ENCODE peak calls at places on chromosomes 3 and 15, in eight cellular contexts. I is breast epithelium, M is thoracic aorta, S is RWPE1, R is BJ, P is GM13977, X is glutamatergic neuron, T is Calu3. N is an unnamed sample.

GRCh38 chr15:33516563-33516962 is 205.8 kb downstream of the RYR3 start:
- DNase-seq in R (no peak), S (no peak), P (no peak), I (no peak), T (no peak), M (no peak), X (no peak), N (no peak)

GRCh38 chr15:59222906-59223579 is 16.4 kb downstream of the LDHAL6B start:
- DNase-seq in S (no peak), T (no peak), R (no peak), M (no peak), X (no peak), P (no peak), I (no peak), N (no peak)

GRCh38 chr3:24683511-24684384 is 189.1 kb upstream of the THRB start:
- DNase-seq in R (no peak), S (peak; percentile 34), M (no peak), X (no peak), T (peak; percentile 35), I (no peak), P (peak; percentile 4), N (no peak)

GRCh38 chr15:44775923-44776322 is 39.6 kb downstream of the TRIM69 start:
- DNase-seq in T (no peak), P (no peak), R (no peak), S (peak; percentile 18), M (no peak), X (peak; percentile 42), I (no peak), N (no peak)

GRCh38 chr15:75718326-75718725 is 5.7 kb upstream of the CSPG4 start:
- DNase-seq in S (no peak), P (no peak), I (no peak), M (no peak), X (no peak), R (peak; percentile 67), T (peak; percentile 47), N (peak; percentile 67)

GRCh38 chr3:36418296-36418695 is 38.0 kb downstream of the STAC start:
- DNase-seq in M (no peak), T (no peak), S (no peak), I (no peak), R (no peak), X (no peak), P (no peak), N (no peak)

GRCh38 chr15:39030291-39031070 is 465.9 kb upstream of the RASGRP1 start:
- DNase-seq in S (no peak), M (no peak), R (peak; percentile 27), T (no peak), X (no peak), I (no peak), P (no peak), N (no peak)

GRCh38 chr15:77844798-77845446 is 212.2 kb upstream of the LINGO1 start:
- DNase-seq in R (no peak), I (no peak), P (no peak), X (no peak), S (no peak), T (no peak), M (no peak), N (no peak)

GRCh38 chr3:19147905-19148767 is at the start of gene KCNH8:
- DNase-seq in M (no peak), T (peak; percentile 61), I (peak; percentile 60), X (peak; percentile 73), R (no peak), P (peak; percentile 32), S (no peak), N (no peak)

GRCh38 chr3:159872374-159873109 is 116.1 kb upstream of the IL12A start:
- DNase-seq in I (no peak), R (peak; percentile 55), T (peak; percentile 38), S (peak; percentile 92), M (no peak), X (no peak), P (no peak), N (no peak)

DNA sequence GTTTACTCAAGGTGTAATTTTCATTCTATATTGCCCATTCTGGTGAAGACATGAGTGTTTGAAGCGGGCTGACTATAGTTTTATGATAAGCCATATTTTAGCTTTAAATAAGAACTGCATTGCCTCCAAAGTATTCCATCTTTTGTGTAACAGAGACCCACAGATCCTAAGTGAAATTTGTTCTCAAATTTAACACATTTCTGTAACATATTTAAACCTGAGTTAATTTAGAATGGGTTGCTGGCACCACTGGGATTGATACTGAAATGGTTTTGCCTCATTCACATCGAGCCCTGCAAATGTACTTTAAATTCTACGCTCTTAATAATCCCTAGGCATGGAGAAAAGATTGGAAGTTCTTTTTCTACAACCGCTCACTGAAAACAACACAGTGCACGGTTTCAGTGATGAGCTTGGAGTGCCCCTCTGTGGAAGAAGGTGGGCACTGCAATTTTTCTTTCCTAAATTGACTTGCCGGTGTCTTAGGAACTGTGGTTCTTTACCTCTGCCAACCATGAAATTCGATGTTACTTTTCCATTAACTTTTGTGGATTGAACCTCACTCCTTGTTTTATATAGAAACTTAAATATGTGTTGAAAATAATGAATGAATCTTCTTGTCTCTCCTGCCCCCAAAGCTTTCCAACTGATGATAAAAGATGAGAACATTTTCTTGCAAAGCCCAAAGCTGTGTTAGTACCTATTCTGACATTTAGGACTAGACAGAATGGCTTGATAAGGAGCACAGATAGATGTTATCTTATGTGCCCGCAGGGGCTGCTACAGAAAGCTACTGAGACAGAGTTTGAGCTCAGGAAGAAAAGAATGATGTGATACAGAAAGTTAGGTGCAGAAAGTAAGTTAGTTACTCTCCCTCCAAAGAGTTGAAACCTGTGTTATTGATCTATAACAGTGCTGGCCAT is 109.7 kb upstream of the ATP11B start:
- DNase-seq in T (peak; percentile 88), M (no peak), X (peak; percentile 72), R (peak; percentile 15), P (peak; percentile 77), I (peak; percentile 24), S (peak; percentile 73), N (no peak)
- TF ChIP-seq CTCF in T (peak; percentile 96), M (peak; percentile 77), X (peak; percentile 78), R (peak; percentile 91), P (peak; percentile 91), I (peak; percentile 79), S (peak; percentile 96), N (no peak)

DNA sequence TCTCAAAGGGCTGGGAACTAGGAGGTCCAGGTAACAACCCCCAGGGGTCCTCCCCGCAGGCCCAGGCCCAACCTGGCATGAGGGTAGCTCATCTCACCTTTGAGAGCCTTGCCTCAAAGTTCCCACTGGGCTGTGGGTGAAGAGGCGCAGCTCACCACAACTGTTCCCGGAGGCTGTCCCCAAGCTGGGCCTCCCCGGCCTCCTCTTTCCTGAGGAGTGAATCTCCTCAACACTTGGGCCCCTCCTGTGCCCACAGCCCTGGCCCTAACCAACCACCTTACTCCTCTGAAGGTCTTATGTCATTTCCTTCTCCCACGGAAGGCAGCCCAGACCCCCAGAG is 27.5 kb upstream of the CORO2B start:
- DNase-seq in M (no peak), X (no peak), T (no peak), S (no peak), P (no peak), R (no peak), I (no peak), N (no peak)
- TF ChIP-seq CTCF in M (no peak), X (no peak), T (no peak), S (no peak), P (no peak), R (no peak), I (no peak), N (no peak)

DNA sequence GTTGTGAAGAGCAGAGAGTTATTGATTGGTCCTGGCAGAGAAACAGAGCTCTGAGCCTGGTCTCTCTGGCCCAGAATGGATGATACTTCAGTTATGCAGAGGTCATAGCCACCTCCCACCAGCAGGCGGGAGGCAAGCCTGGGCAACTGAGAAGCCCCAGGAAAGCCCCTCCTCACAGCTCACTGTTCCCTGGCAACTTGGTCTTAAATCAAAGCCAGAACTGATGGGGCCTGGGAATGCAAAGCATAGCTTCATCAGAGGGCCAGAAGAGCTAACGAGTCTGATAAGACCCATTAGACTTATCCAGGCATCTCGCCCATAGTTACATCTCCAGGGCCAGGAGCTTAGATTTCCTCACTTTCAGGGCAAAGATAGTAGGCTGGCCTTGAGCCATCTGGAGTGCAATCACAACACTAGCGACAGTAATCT is 5.5 kb upstream of the COLQ start:
- DNase-seq in X (peak; percentile 55), R (no peak), I (no peak), S (no peak), T (no peak), P (peak; percentile 44), M (no peak), N (no peak)
- TF ChIP-seq CTCF in X (peak; percentile 66), R (peak; percentile 8), I (no peak), S (no peak), T (no peak), P (peak; percentile 23), M (peak; percentile 30), N (no peak)

GRCh38 chr15:70513818-70514217 is 249.5 kb downstream of the UACA start:
- DNase-seq in T (no peak), R (no peak), M (no peak), I (no peak), S (no peak), X (no peak), P (no peak), N (no peak)

GRCh38 chr15:70514236-70514635 is 249.1 kb downstream of the UACA start:
- DNase-seq in R (no peak), T (no peak), I (no peak), P (no peak), X (no peak), S (no peak), M (no peak), N (no peak)

GRCh38 chr15:70509282-70510272 is 253.8 kb downstream of the UACA start:
- DNase-seq in T (no peak), X (no peak), M (no peak), R (no peak), P (no peak), I (no peak), S (no peak), N (no peak)

GRCh38 chr15:70510433-70510832 is 252.9 kb downstream of the UACA start:
- DNase-seq in P (no peak), S (no peak), X (no peak), M (no peak), T (no peak), I (no peak), R (no peak), N (no peak)

GRCh38 chr15:70512772-70513362 is 250.5 kb downstream of the UACA start:
- DNase-seq in R (no peak), T (peak; percentile 75), X (no peak), I (no peak), S (peak; percentile 60), P (peak; percentile 81), M (no peak), N (no peak)
- TF ChIP-seq CTCF in R (peak; percentile 66), T (peak; percentile 89), X (peak; percentile 44), I (peak; percentile 23), S (peak; percentile 68), P (peak; percentile 100), M (peak; percentile 16), N (no peak)